ENCODE peak calls at places on chromosomes 5 and 9, in eight cellular contexts. P, J, X, T, G, V, F and S are unnamed samples.

GRCh38 chr5:95786821-95787408 is 35.6 kb downstream of the GLRX start:
- DNase-seq in G (no peak), J (no peak), X (no peak), P (no peak), T (no peak), F (no peak), V (no peak), S (no peak)

GRCh38 chr9:34560574-34561229 is 28.8 kb downstream of the CNTFR start:
- DNase-seq in X (no peak), T (no peak), V (no peak), P (no peak), G (no peak), F (no peak), J (no peak), S (no peak)

GRCh38 chr5:134552301-134552700 is 26.8 kb downstream of the JADE2 start:
- DNase-seq in P (no peak), X (no peak), F (peak), T (no peak), V (peak), J (no peak), G (no peak), S (peak)

GRCh38 chr5:169251685-169252084 is 49.3 kb downstream of the SLIT3 start:
- DNase-seq in J (no peak), P (no peak), V (no peak), X (no peak), G (no peak), F (peak), T (no peak), S (no peak)

GRCh38 chr5:370959-371810 is 49.7 kb downstream of the AHRR start:
- DNase-seq in F (no peak), P (no peak), V (no peak), J (no peak), X (no peak), T (peak), G (no peak), S (no peak)

GRCh38 chr5:157540124-157540523 is 35.5 kb downstream of the ADAM19 start:
- DNase-seq in T (no peak), V (no peak), G (no peak), F (no peak), X (no peak), P (no peak), J (no peak), S (no peak)

GRCh38 chr9:107631788-107632187 is 142.2 kb upstream of the KLF4 start:
- DNase-seq in F (no peak), J (no peak), X (no peak), T (no peak), P (no peak), G (no peak), V (peak), S (no peak)

GRCh38 chr5:160439205-160439600 is 17.5 kb downstream of the PTTG1 start:
- DNase-seq in F (peak), J (peak), P (peak), G (peak), X (peak), V (peak), T (peak), S (peak)

GRCh38 chr5:113089653-113090335 is 113.2 kb downstream of the DCP2 start:
- DNase-seq in X (no peak), G (no peak), P (no peak), J (no peak), V (peak), T (no peak), F (peak), S (no peak)

GRCh38 chr5:110414360-110414759 is 312.1 kb downstream of the TMEM232 start:
- DNase-seq in G (no peak), F (peak), X (no peak), P (no peak), J (no peak), V (peak), T (no peak), S (no peak)